ENCODE peak calls at places on chromosomes 4 and X, in nine cellular contexts. B is CD8-positive, alpha-beta T cell; U is astrocyte of the spinal cord; A is ovary; W is nucleus accumbens; X is HEK293T; F is lower leg skin; T is B cell; M is AG20443. J is an unnamed sample.

GRCh38 chr4:8905236-8905772 is 33.7 kb upstream of the HMX1 start:
- DNase-seq in B (no peak), U (no peak), A (no peak), W (no peak), X (no peak), F (no peak), T (no peak), M (no peak), J (no peak)

GRCh38 chrX:102712967-102713677 is 874 bp downstream of the GPRASP2 start:
- DNase-seq in B (no peak), U (peak), A (peak), W (no peak), X (peak), F (peak), T (no peak), M (peak), J (peak)

GRCh38 chrX:65755786-65756185 is 88.3 kb downstream of the MSN start:
- DNase-seq in B (no peak), U (no peak), A (no peak), W (no peak), X (no peak), F (no peak), T (no peak), M (no peak), J (no peak)

GRCh38 chrX:19678941-19679340 is 163.6 kb upstream of the MAP3K15 start:
- DNase-seq in B (no peak), U (no peak), A (no peak), W (no peak), X (no peak), F (no peak), T (peak), M (no peak), J (no peak)

GRCh38 chr4:6471303-6472007 is 959 bp downstream of the PPP2R2C start:
- DNase-seq in B (no peak), U (peak), A (no peak), W (no peak), X (no peak), F (peak), T (no peak), M (no peak), J (no peak)

GRCh38 chrX:139025822-139026221 is 314.3 kb upstream of the FGF13 start:
- DNase-seq in B (no peak), U (no peak), A (no peak), W (no peak), X (no peak), F (no peak), T (no peak), M (no peak), J (no peak)

GRCh38 chr4:87240341-87240740 is 19.9 kb upstream of the KLHL8 start:
- DNase-seq in B (no peak), U (no peak), A (no peak), W (no peak), X (no peak), F (no peak), T (no peak), M (no peak), J (no peak)

GRCh38 chr4:26326791-26327190 is 6.0 kb downstream of the RBPJ start:
- DNase-seq in B (no peak), U (peak), A (no peak), W (no peak), X (no peak), F (no peak), T (no peak), M (peak), J (peak)

GRCh38 chrX:44344687-44345086 is 1.2 kb upstream of the EFHC2 start:
- DNase-seq in B (no peak), U (no peak), A (no peak), W (no peak), X (no peak), F (no peak), T (peak), M (peak), J (no peak)

GRCh38 chrX:7330971-7331746 is 183.2 kb upstream of the PUDP start:
- DNase-seq in B (no peak), U (peak), A (peak), W (no peak), X (no peak), F (peak), T (no peak), M (peak), J (peak)

GRCh38 chrX:53438832-53439230 is 4.7 kb upstream of the HSD17B10 start:
- DNase-seq in B (no peak), U (no peak), A (no peak), W (no peak), X (no peak), F (no peak), T (no peak), M (no peak), J (no peak)

GRCh38 chrX:84162401-84162800 is 25.6 kb downstream of the RPS6KA6 start:
- DNase-seq in B (no peak), U (no peak), A (no peak), W (no peak), X (no peak), F (no peak), T (no peak), M (no peak), J (no peak)

GRCh38 chr4:24850669-24851068 is 55.3 kb downstream of the SOD3 start:
- DNase-seq in B (no peak), U (peak), A (no peak), W (no peak), X (no peak), F (peak), T (no peak), M (peak), J (peak)

GRCh38 chrX:109911046-109911445 is 91.9 kb upstream of the TMEM164 start:
- DNase-seq in B (no peak), U (peak), A (no peak), W (no peak), X (no peak), F (no peak), T (no peak), M (peak), J (no peak)

GRCh38 chrX:151754042-151754419 is 19.5 kb downstream of the CNGA2 start:
- DNase-seq in B (no peak), U (peak), A (no peak), W (no peak), X (no peak), F (peak), T (no peak), M (peak), J (peak)

GRCh38 chrX:2710496-2710895 is 19.4 kb downstream of the CD99 start:
- DNase-seq in B (no peak), U (no peak), A (no peak), W (no peak), X (no peak), F (no peak), T (no peak), M (no peak), J (no peak)